ENCODE peak calls at places on chromosome 15, in ten cellular contexts. H is right lobe of liver; C is GM12865; X is choroid plexus epithelial cell; T is CD8-positive, alpha-beta T cell; L is lung; Z is fibroblast of lung; D is Panc1; J is A549; Y is tibial nerve. V is an unnamed sample.

GRCh38 chr15:73922186-73923151 is 3.8 kb upstream of the LOXL1 start:
- DNase-seq in H (no peak), C (no peak), X (peak; percentile 70), T (no peak), L (no peak), Z (peak; percentile 70), D (no peak), J (no peak), Y (no peak), V (no peak)

GRCh38 chr15:31241888-31242287 is 84.7 kb upstream of the KLF13 start:
- DNase-seq in H (no peak), C (no peak), X (no peak), T (no peak), L (no peak), Z (no peak), D (no peak), J (no peak), Y (no peak), V (no peak)

GRCh38 chr15:55289011-55289572 is 521 bp downstream of the RAB27A start:
- DNase-seq in H (peak; percentile 67), C (peak; percentile 34), X (peak; percentile 76), T (no peak), L (peak; percentile 42), Z (no peak), D (no peak), J (peak; percentile 19), Y (no peak), V (peak; percentile 31)

GRCh38 chr15:97960364-97961066 is at the start of gene ARRDC4:
- DNase-seq in H (peak; percentile 100), C (peak; percentile 47), X (peak; percentile 100), T (peak; percentile 94), L (peak; percentile 100), Z (peak; percentile 100), D (peak; percentile 61), J (peak; percentile 99), Y (peak; percentile 99), V (peak; percentile 99)

GRCh38 chr15:77342767-77343166 is 77.1 kb downstream of the PEAK1 start:
- DNase-seq in H (no peak), C (no peak), X (peak; percentile 19), T (no peak), L (no peak), Z (no peak), D (no peak), J (no peak), Y (no peak), V (no peak)

GRCh38 chr15:77419050-77419835 is 661 bp downstream of the PEAK1 start:
- DNase-seq in H (peak; percentile 68), C (peak; percentile 32), X (peak; percentile 51), T (peak; percentile 4), L (peak; percentile 35), Z (peak; percentile 72), D (no peak), J (peak; percentile 31), Y (no peak), V (no peak)

GRCh38 chr15:69092159-69092558 is 68.3 kb upstream of the GLCE start:
- DNase-seq in H (no peak), C (no peak), X (peak; percentile 80), T (no peak), L (no peak), Z (peak; percentile 77), D (peak; percentile 30), J (peak; percentile 82), Y (no peak), V (peak; percentile 91)

GRCh38 chr15:80695099-80695910 is at the start of gene ABHD17C:
- DNase-seq in H (peak; percentile 81), C (peak; percentile 70), X (peak; percentile 64), T (peak; percentile 39), L (peak; percentile 58), Z (peak; percentile 72), D (no peak), J (peak; percentile 68), Y (peak; percentile 31), V (no peak)

GRCh38 chr15:42282344-42282743 is 9.1 kb upstream of the TMEM87A start:
- DNase-seq in H (no peak), C (no peak), X (no peak), T (no peak), L (no peak), Z (no peak), D (no peak), J (no peak), Y (no peak), V (no peak)

GRCh38 chr15:29978411-29979382 is 104.1 kb upstream of the GOLGA8J start:
- DNase-seq in H (no peak), C (no peak), X (peak; percentile 51), T (no peak), L (no peak), Z (no peak), D (no peak), J (no peak), Y (no peak), V (no peak)

DNA sequence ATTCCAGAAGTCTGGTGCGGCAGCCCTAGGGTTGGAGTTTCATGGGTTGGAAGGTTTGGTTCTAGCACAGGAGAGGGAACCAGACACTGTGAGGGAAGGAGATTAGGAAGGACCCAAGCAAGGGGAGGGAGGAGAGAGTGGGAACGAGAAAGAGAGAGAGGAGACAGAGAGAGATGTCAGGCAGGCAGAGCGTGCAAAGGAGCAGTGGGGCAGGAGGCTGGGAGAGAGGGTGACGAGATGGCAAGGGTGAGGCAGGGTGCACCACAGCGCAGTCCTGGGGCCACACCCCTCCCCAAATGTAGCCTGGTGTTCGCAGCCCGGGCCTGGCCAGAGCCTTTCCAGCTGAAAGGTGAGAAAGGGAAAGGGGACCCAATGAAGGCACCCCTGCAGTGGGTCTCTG is 162.9 kb upstream of the TLE3 start:
- DNase-seq in H (no peak), C (no peak), X (no peak), T (no peak), L (no peak), Z (no peak), D (no peak), J (no peak), Y (no peak), V (no peak)
- H3K4me3 ChIP-seq in H (no peak overlapping the region), C (no peak overlapping the region), X (no peak overlapping the region), T (no peak overlapping the region), L (no peak overlapping the region), Z (no peak overlapping the region), D (no peak overlapping the region), J (no peak overlapping the region), Y (no peak overlapping the region), V (no peak overlapping the region)

GRCh38 chr15:37682304-37682703 is 252.1 kb upstream of the TMCO5A start:
- DNase-seq in H (no peak), C (no peak), X (peak; percentile 62), T (no peak), L (no peak), Z (peak; percentile 22), D (no peak), J (peak; percentile 2), Y (no peak), V (peak; percentile 27)
- TF ChIP-seq CTCF in H (peak; percentile 50), C (no peak), X (peak; percentile 53), T (no peak), L (no peak), Z (peak; percentile 23), D (no peak), J (no peak), Y (no peak), V (peak; percentile 11)

GRCh38 chr15:84600687-84601554 is at the start of gene ZSCAN2:
- DNase-seq in H (peak; percentile 97), C (peak; percentile 95), X (peak; percentile 94), T (peak; percentile 90), L (peak; percentile 96), Z (peak; percentile 92), D (peak; percentile 78), J (peak; percentile 95), Y (peak; percentile 90), V (peak; percentile 85)

GRCh38 chr15:84599906-84600305 is 903 bp upstream of the ZSCAN2 start:
- DNase-seq in H (no peak), C (no peak), X (no peak), T (no peak), L (no peak), Z (no peak), D (no peak), J (no peak), Y (no peak), V (no peak)

GRCh38 chr15:84601555-84601838 is 688 bp downstream of the ZSCAN2 start:
- DNase-seq in H (no peak), C (no peak), X (no peak), T (no peak), L (no peak), Z (no peak), D (no peak), J (no peak), Y (no peak), V (no peak)

GRCh38 chr15:84598993-84599392 is 1.8 kb upstream of the ZSCAN2 start:
- DNase-seq in H (no peak), C (peak; percentile 45), X (peak; percentile 84), T (no peak), L (no peak), Z (peak; percentile 55), D (no peak), J (peak; percentile 78), Y (no peak), V (peak; percentile 48)

DNA sequence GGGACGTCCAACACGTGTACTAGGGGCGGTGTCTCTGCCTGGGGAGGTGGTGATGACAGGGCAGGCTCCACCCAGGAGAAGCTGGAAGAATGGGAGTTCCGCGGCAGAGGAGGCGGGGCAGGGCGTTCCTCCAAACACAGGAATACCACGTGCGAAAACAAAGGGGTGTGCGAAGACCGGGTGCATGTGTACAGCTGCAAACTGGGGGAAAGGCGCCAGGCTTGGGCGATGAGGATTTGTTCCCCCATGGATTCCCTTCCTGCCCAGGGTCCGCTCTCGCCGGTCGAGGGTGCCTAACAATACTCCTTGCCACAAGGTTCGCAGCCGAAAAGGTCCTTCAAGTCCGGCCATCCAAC is 500 bp upstream of the ZSCAN2 start:
- DNase-seq in H (peak; percentile 88), C (peak; percentile 66), X (peak; percentile 89), T (peak; percentile 38), L (peak; percentile 88), Z (peak; percentile 86), D (peak; percentile 76), J (peak; percentile 92), Y (peak; percentile 75), V (peak; percentile 83)
- H3K4me3 ChIP-seq in H (peak overlapping the region; percentile 77), C (peak overlapping the region; percentile 77), X (peak overlapping the region; percentile 99), T (peak overlapping the region; percentile 100), L (peak overlapping the region; percentile 57), Z (peak overlapping the region; percentile 54), D (peak overlapping the region; percentile 84), J (peak overlapping the region; percentile 72), Y (peak overlapping the region; percentile 68), V (peak overlapping the region; percentile 90)

DNA sequence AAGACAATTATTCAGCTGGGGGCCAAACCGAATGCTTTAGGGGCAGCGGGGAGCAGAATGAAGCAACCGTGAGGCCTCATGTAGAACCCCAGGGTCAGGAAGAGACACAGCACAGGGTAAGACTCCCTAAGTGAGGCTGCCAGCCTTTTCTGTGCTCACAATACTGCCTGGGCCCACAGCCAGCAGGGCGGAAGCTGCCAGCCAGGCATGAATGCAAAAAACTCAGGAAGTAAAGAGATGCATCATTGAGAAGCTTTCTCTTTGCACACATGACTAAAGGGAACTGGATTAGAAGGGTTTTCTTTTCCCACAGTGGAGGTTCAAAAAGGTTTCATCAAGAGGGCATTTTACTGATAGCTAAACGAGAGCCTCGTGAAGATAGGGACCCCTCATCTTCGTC is 33.3 kb downstream of the CA12 start:
- DNase-seq in H (no peak), C (no peak), X (peak; percentile 57), T (no peak), L (peak; percentile 52), Z (peak; percentile 63), D (no peak), J (peak; percentile 41), Y (no peak), V (peak; percentile 84)
- TF ChIP-seq CTCF in H (no peak), C (no peak), X (no peak), T (no peak), L (no peak), Z (no peak), D (no peak), J (no peak), Y (no peak), V (no peak)

V was measured in bronchial epithelial cell.